ENCODE peak calls at places on chromosomes 12 and 14, in seven cellular contexts. One of them, this sample, is unnamed. For H3K9me3, the result is how much of the 10 kb centered on the place peaks cover.

GRCh38 chr12:3046441-3047200 is 30.6 kb upstream of the TSPAN9 start:
- DNase-seq in tibial nerve: no peak
- DNase-seq in transverse colon: no peak
- DNase-seq in stomach: no peak
- DNase-seq in HepG2: no peak
- DNase-seq in upper lobe of left lung: no peak
- DNase-seq in K562: no peak
- DNase-seq in this sample: no peak

GRCh38 chr14:72809063-72809462 is 84.8 kb downstream of the DPF3 start:
- DNase-seq in upper lobe of left lung: no peak
- DNase-seq in tibial nerve: no peak
- DNase-seq in K562: no peak
- DNase-seq in HepG2: no peak
- DNase-seq in transverse colon: no peak
- DNase-seq in stomach: no peak
- DNase-seq in this sample: no peak

GRCh38 chr12:111816065-111816615 is 25.9 kb upstream of the MAPKAPK5 start:
- DNase-seq in upper lobe of left lung: no peak
- DNase-seq in HepG2: peak
- DNase-seq in K562: no peak
- DNase-seq in tibial nerve: no peak
- DNase-seq in stomach: no peak
- DNase-seq in transverse colon: no peak
- DNase-seq in this sample: no peak

GRCh38 chr14:94650444-94650775 is 38.2 kb downstream of the SERPINA3 start:
- DNase-seq in K562: no peak
- DNase-seq in upper lobe of left lung: no peak
- DNase-seq in tibial nerve: no peak
- DNase-seq in stomach: no peak
- DNase-seq in HepG2: no peak
- DNase-seq in transverse colon: no peak
- DNase-seq in this sample: no peak

GRCh38 chr12:112978163-112979081 is at the start of gene OAS2:
- DNase-seq in stomach: peak
- DNase-seq in HepG2: peak
- DNase-seq in K562: no peak
- DNase-seq in tibial nerve: peak
- DNase-seq in upper lobe of left lung: peak
- DNase-seq in transverse colon: peak
- DNase-seq in this sample: peak

GRCh38 chr14:101223147-101223546 is 319.6 kb upstream of the RTL1 start:
- DNase-seq in stomach: no peak
- DNase-seq in transverse colon: no peak
- DNase-seq in tibial nerve: no peak
- DNase-seq in HepG2: no peak
- DNase-seq in upper lobe of left lung: no peak
- DNase-seq in K562: no peak
- DNase-seq in this sample: no peak

GRCh38 chr12:131831021-131831571 is 2.9 kb downstream of the MMP17 start:
- DNase-seq in tibial nerve: no peak
- DNase-seq in HepG2: no peak
- DNase-seq in stomach: no peak
- DNase-seq in K562: no peak
- DNase-seq in upper lobe of left lung: peak
- DNase-seq in transverse colon: no peak
- DNase-seq in this sample: no peak

GRCh38 chr12:6321905-6322304 is 11.4 kb downstream of the PLEKHG6 start:
- DNase-seq in upper lobe of left lung: no peak
- DNase-seq in K562: no peak
- DNase-seq in HepG2: peak
- DNase-seq in transverse colon: no peak
- DNase-seq in stomach: no peak
- DNase-seq in tibial nerve: no peak
- DNase-seq in this sample: peak

GRCh38 chr14:40909906-40910305 is 696.8 kb upstream of the LRFN5 start:
- DNase-seq in stomach: no peak
- DNase-seq in HepG2: no peak
- DNase-seq in transverse colon: no peak
- DNase-seq in K562: no peak
- DNase-seq in upper lobe of left lung: no peak
- DNase-seq in tibial nerve: no peak
- DNase-seq in this sample: no peak

GRCh38 chr14:80390911-80391310 is 179.6 kb upstream of the DIO2 start:
- DNase-seq in tibial nerve: no peak
- DNase-seq in HepG2: no peak
- DNase-seq in upper lobe of left lung: no peak
- DNase-seq in K562: no peak
- DNase-seq in stomach: no peak
- DNase-seq in transverse colon: no peak
- DNase-seq in this sample: no peak

GRCh38 chr14:38868415-38869290 is 234.4 kb downstream of the SEC23A start:
- DNase-seq in upper lobe of left lung: no peak
- DNase-seq in transverse colon: no peak
- DNase-seq in stomach: no peak
- DNase-seq in tibial nerve: no peak
- DNase-seq in HepG2: peak
- DNase-seq in K562: no peak
- DNase-seq in this sample: no peak

GRCh38 chr14:102280376-102280962 is 24.5 kb downstream of the MOK start:
- DNase-seq in stomach: no peak
- DNase-seq in K562: no peak
- DNase-seq in transverse colon: no peak
- DNase-seq in upper lobe of left lung: no peak
- DNase-seq in tibial nerve: no peak
- DNase-seq in HepG2: no peak
- DNase-seq in this sample: no peak

GRCh38 chr14:83548061-83548839 is 1981.7 kb upstream of the FLRT2 start:
- DNase-seq in stomach: no peak
- DNase-seq in upper lobe of left lung: no peak
- DNase-seq in HepG2: no peak
- DNase-seq in tibial nerve: no peak
- DNase-seq in K562: no peak
- DNase-seq in transverse colon: no peak
- DNase-seq in this sample: no peak

GRCh38 chr12:62256408-62257079 is 3.7 kb upstream of the USP15 start:
- DNase-seq in stomach: no peak
- DNase-seq in HepG2: no peak
- DNase-seq in transverse colon: no peak
- DNase-seq in upper lobe of left lung: no peak
- DNase-seq in K562: peak
- DNase-seq in tibial nerve: no peak
- DNase-seq in this sample: no peak

GRCh38 chr14:90426663-90427062 is 29.8 kb downstream of the CALM1 start:
- DNase-seq in stomach: peak
- DNase-seq in tibial nerve: no peak
- DNase-seq in HepG2: no peak
- DNase-seq in transverse colon: peak
- DNase-seq in upper lobe of left lung: no peak
- DNase-seq in K562: no peak
- DNase-seq in this sample: no peak

GRCh38 chr12:79933580-79934264 is 1.2 kb downstream of the PPP1R12A start:
- DNase-seq in K562: no peak
- DNase-seq in upper lobe of left lung: no peak
- DNase-seq in HepG2: no peak
- DNase-seq in stomach: no peak
- DNase-seq in transverse colon: peak
- DNase-seq in tibial nerve: no peak
- DNase-seq in this sample: no peak

GRCh38 chr14:103521438-103521961 is 1.1 kb downstream of the CKB start:
- DNase-seq in upper lobe of left lung: no peak
- DNase-seq in K562: peak
- DNase-seq in stomach: peak
- DNase-seq in tibial nerve: no peak
- DNase-seq in transverse colon: no peak
- DNase-seq in HepG2: no peak
- DNase-seq in this sample: no peak

GRCh38 chr14:56715938-56716337 is 94.3 kb downstream of the OTX2 start:
- DNase-seq in HepG2: no peak
- DNase-seq in upper lobe of left lung: no peak
- DNase-seq in tibial nerve: no peak
- DNase-seq in transverse colon: no peak
- DNase-seq in K562: no peak
- DNase-seq in stomach: no peak
- DNase-seq in this sample: no peak

GRCh38 chr14:38721822-38722431 is 381.1 kb downstream of the SEC23A start:
- DNase-seq in transverse colon: peak
- DNase-seq in tibial nerve: peak
- DNase-seq in K562: peak
- DNase-seq in HepG2: peak
- DNase-seq in stomach: peak
- DNase-seq in upper lobe of left lung: no peak
- DNase-seq in this sample: peak

GRCh38 chr14:105894125-105894977 is 368.0 kb downstream of the TMEM121 start:
- DNase-seq in tibial nerve: peak
- DNase-seq in K562: peak
- DNase-seq in HepG2: no peak
- DNase-seq in upper lobe of left lung: peak
- DNase-seq in stomach: no peak
- DNase-seq in transverse colon: peak
- DNase-seq in this sample: peak

GRCh38 chr12:19997996-19998395 is 370.3 kb upstream of the PDE3A start:
- DNase-seq in K562: no peak
- DNase-seq in upper lobe of left lung: no peak
- DNase-seq in transverse colon: no peak
- DNase-seq in HepG2: no peak
- DNase-seq in stomach: no peak
- DNase-seq in tibial nerve: no peak
- DNase-seq in this sample: no peak

GRCh38 chr12:52018448-52019122 is 11.8 kb downstream of the TAMALIN start:
- DNase-seq in K562: no peak
- DNase-seq in tibial nerve: no peak
- DNase-seq in HepG2: no peak
- DNase-seq in transverse colon: no peak
- DNase-seq in upper lobe of left lung: no peak
- DNase-seq in stomach: no peak
- DNase-seq in this sample: no peak

GRCh38 chr12:52013626-52014310 is 7.0 kb downstream of the TAMALIN start:
- DNase-seq in K562: no peak
- DNase-seq in transverse colon: no peak
- DNase-seq in stomach: no peak
- DNase-seq in upper lobe of left lung: no peak
- DNase-seq in HepG2: no peak
- DNase-seq in tibial nerve: no peak
- DNase-seq in this sample: no peak

GRCh38 chr12:52019123-52019770 is 12.5 kb downstream of the TAMALIN start:
- DNase-seq in K562: no peak
- DNase-seq in transverse colon: no peak
- DNase-seq in HepG2: no peak
- DNase-seq in upper lobe of left lung: no peak
- DNase-seq in stomach: no peak
- DNase-seq in tibial nerve: no peak
- DNase-seq in this sample: no peak

GRCh38 chr12:52014567-52015392 is 8.0 kb downstream of the TAMALIN start:
- DNase-seq in transverse colon: no peak
- DNase-seq in tibial nerve: no peak
- DNase-seq in stomach: no peak
- DNase-seq in HepG2: no peak
- DNase-seq in K562: no peak
- DNase-seq in upper lobe of left lung: peak
- DNase-seq in this sample: no peak

GRCh38 chr12:52015393-52016081 is 8.8 kb downstream of the TAMALIN start:
- DNase-seq in upper lobe of left lung: peak
- DNase-seq in tibial nerve: no peak
- DNase-seq in K562: no peak
- DNase-seq in stomach: no peak
- DNase-seq in HepG2: no peak
- DNase-seq in transverse colon: no peak
- DNase-seq in this sample: no peak
- H3K4me3 ChIP-seq in upper lobe of left lung: no peak
- H3K4me3 ChIP-seq in tibial nerve: no peak
- H3K4me3 ChIP-seq in K562: no peak
- H3K4me3 ChIP-seq in stomach: no peak
- H3K4me3 ChIP-seq in HepG2: no peak
- H3K4me3 ChIP-seq in transverse colon: no peak
- H3K4me3 ChIP-seq in this sample: no peak

GRCh38 chr14:64717870-64718269 is 13.6 kb downstream of the PLEKHG3 start:
- DNase-seq in upper lobe of left lung: peak
- DNase-seq in tibial nerve: no peak
- DNase-seq in HepG2: no peak
- DNase-seq in transverse colon: no peak
- DNase-seq in K562: no peak
- DNase-seq in stomach: no peak
- DNase-seq in this sample: peak
- TF ChIP-seq POLR2A in upper lobe of left lung: no peak
- TF ChIP-seq POLR2A in tibial nerve: no peak
- TF ChIP-seq POLR2A in HepG2: no peak
- TF ChIP-seq POLR2A in transverse colon: no peak
- TF ChIP-seq POLR2A in K562: no peak
- TF ChIP-seq POLR2A in stomach: no peak
- TF ChIP-seq POLR2A in this sample: no peak

DNA sequence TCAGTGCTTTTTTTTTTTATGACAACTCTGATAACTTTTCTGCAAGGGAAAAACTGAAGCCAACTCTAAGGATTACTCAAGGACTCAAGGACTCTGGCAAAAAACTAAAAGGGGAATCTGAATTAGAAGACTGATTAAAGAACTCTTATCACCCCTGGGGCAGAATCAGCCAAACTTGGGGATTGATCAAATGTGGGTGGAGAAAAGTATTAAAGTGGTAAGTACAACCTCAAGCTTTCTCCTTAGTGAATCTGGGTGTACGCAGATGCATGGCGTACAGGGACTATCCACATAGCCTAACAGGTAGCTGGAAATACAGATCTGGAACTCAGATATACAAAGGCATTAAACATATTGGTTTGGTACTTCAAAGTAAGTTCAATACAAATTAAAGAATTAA is 7.3 kb downstream of the LIMA1 start:
- DNase-seq in tibial nerve: no peak
- DNase-seq in stomach: no peak
- DNase-seq in K562: no peak
- DNase-seq in transverse colon: no peak
- DNase-seq in upper lobe of left lung: no peak
- DNase-seq in HepG2: no peak
- DNase-seq in this sample: no peak
- H3K9me3 ChIP-seq in tibial nerve: under half
- H3K9me3 ChIP-seq in stomach: under half
- H3K9me3 ChIP-seq in K562: under half
- H3K9me3 ChIP-seq in transverse colon: under half
- H3K9me3 ChIP-seq in upper lobe of left lung: under half
- H3K9me3 ChIP-seq in HepG2: under half
- H3K9me3 ChIP-seq in this sample: under half

DNA sequence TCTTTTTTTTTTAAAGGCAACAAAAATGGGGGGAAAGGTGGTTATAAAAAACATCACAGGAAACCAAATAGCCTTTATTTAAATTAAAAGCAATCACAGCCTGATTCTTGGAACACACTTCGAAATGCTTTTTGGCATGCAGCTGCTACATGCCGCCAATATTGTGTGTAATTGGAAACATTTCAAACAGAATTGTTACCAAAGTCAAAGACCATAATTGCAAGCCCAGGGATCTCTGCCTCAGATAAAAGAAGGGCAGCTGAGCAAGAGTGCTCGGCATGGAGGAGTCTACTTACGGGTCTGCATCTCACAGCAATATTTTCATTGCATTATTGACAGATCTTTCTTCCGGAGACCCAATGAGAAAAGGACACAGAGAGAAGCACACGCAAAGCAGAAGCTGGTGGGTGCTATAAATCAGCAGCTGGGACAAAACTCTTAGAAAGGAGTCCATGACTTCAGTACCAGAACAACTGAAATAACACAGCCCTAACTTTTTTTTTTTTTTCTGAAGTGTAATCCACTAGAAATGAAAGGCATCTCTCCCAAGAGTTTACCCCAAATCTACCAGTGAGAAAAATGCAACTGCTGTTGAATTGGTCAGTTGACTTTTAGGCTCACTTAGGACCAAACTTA is 4.9 kb downstream of the PRICKLE1 start:
- DNase-seq in tibial nerve: no peak
- DNase-seq in HepG2: no peak
- DNase-seq in upper lobe of left lung: no peak
- DNase-seq in transverse colon: no peak
- DNase-seq in K562: no peak
- DNase-seq in stomach: no peak
- DNase-seq in this sample: no peak
- H3K4me3 ChIP-seq in tibial nerve: no peak
- H3K4me3 ChIP-seq in HepG2: no peak
- H3K4me3 ChIP-seq in upper lobe of left lung: no peak
- H3K4me3 ChIP-seq in transverse colon: no peak
- H3K4me3 ChIP-seq in K562: no peak
- H3K4me3 ChIP-seq in stomach: no peak
- H3K4me3 ChIP-seq in this sample: no peak